ENCODE peak calls at places on chromosomes 16 and 17, in eight cellular contexts. S is AG04449; V is CD8-positive, alpha-beta T cell; I is esophagus squamous epithelium; Q is cardiac fibroblast; A is gastrocnemius medialis; D is cardiac muscle cell; W is NB4. F is an unnamed sample.

GRCh38 chr17:17783121-17783824 is 53.5 kb downstream of the SREBF1 start:
- DNase-seq in A (peak; percentile 74), I (no peak), D (peak; percentile 84), Q (peak; percentile 35), V (peak; percentile 69), S (no peak), W (peak; percentile 78), F (peak; percentile 48)

GRCh38 chr17:3946711-3947235 is 17.5 kb downstream of the ATP2A3 start:
- DNase-seq in A (no peak), V (no peak), W (no peak), D (no peak), I (no peak), S (no peak), Q (no peak), F (no peak)

GRCh38 chr17:57915980-57916757 is 39.0 kb downstream of the CUEDC1 start:
- DNase-seq in A (no peak), V (no peak), D (no peak), I (no peak), S (no peak), W (no peak), Q (no peak), F (no peak)

GRCh38 chr17:50060951-50061712 is 5.2 kb downstream of the ITGA3 start:
- DNase-seq in Q (peak; percentile 92), W (no peak), D (peak; percentile 91), A (peak; percentile 65), I (no peak), S (no peak), V (no peak), F (peak; percentile 70)

GRCh38 chr17:17119533-17119932 is 77.3 kb downstream of the MPRIP start:
- DNase-seq in W (peak; percentile 71), S (no peak), A (no peak), V (peak; percentile 56), Q (peak; percentile 31), D (no peak), I (no peak), F (peak; percentile 39)

GRCh38 chr16:5502944-5503343 is 405.3 kb upstream of the EEF2KMT start:
- DNase-seq in D (no peak), W (no peak), A (no peak), Q (no peak), S (no peak), V (no peak), I (no peak), F (no peak)

GRCh38 chr16:85994492-85995433 is 95.8 kb downstream of the IRF8 start:
- DNase-seq in D (no peak), W (no peak), S (no peak), V (no peak), A (no peak), Q (no peak), I (no peak), F (no peak)

GRCh38 chr16:3084969-3085670 is 14.0 kb downstream of the ZSCAN10 start:
- DNase-seq in I (no peak), Q (no peak), D (no peak), V (no peak), W (no peak), S (no peak), A (no peak), F (no peak)

GRCh38 chr17:4229627-4230026 is 34.2 kb downstream of the ANKFY1 start:
- DNase-seq in W (no peak), D (peak; percentile 18), Q (peak; percentile 77), V (no peak), A (peak; percentile 59), S (no peak), I (no peak), F (peak; percentile 94)

GRCh38 chr16:85394511-85395206 is 218.5 kb upstream of the GSE1 start:
- DNase-seq in W (no peak), S (no peak), D (no peak), I (no peak), Q (no peak), A (no peak), V (no peak), F (no peak)

GRCh38 chr16:76268824-76269223 is 8.4 kb upstream of the CNTNAP4 start:
- DNase-seq in S (no peak), Q (no peak), A (no peak), V (no peak), I (no peak), W (no peak), D (no peak), F (no peak)

GRCh38 chr16:69017036-69017783 is 88.2 kb upstream of the HAS3 start:
- DNase-seq in D (no peak), I (no peak), V (no peak), S (no peak), W (peak; percentile 13), Q (peak; percentile 39), A (no peak), F (peak; percentile 56)

GRCh38 chr17:57612202-57613071 is 132.7 kb downstream of the CCDC182 start:
- DNase-seq in S (no peak), Q (no peak), V (peak; percentile 11), W (no peak), A (no peak), D (peak; percentile 15), I (no peak), F (no peak)

GRCh38 chr17:77453613-77454559 is 313.1 kb downstream of the SEC14L1 start:
- DNase-seq in I (no peak), W (no peak), A (no peak), V (peak; percentile 58), Q (peak; percentile 47), D (peak; percentile 67), S (no peak), F (peak; percentile 88)

GRCh38 chr17:41655611-41656111 is 31.3 kb upstream of the KRT17 start:
- DNase-seq in W (no peak), I (no peak), S (no peak), D (peak; percentile 34), A (no peak), V (no peak), Q (no peak), F (no peak)

GRCh38 chr17:75827291-75828050 is 16.7 kb downstream of the UNC13D start:
- DNase-seq in S (no peak), A (no peak), I (no peak), D (peak; percentile 69), W (peak; percentile 60), V (peak; percentile 73), Q (peak; percentile 70), F (peak; percentile 57)

GRCh38 chr17:74631468-74632195 is 8.1 kb upstream of the CD300E start:
- DNase-seq in V (no peak), Q (peak; percentile 40), D (peak; percentile 48), I (no peak), W (peak; percentile 92), S (no peak), A (no peak), F (peak; percentile 74)

GRCh38 chr17:66893863-66894262 is 58.9 kb downstream of the CACNG5 start:
- DNase-seq in W (no peak), I (no peak), S (no peak), A (no peak), D (no peak), Q (no peak), V (no peak), F (no peak)

DNA sequence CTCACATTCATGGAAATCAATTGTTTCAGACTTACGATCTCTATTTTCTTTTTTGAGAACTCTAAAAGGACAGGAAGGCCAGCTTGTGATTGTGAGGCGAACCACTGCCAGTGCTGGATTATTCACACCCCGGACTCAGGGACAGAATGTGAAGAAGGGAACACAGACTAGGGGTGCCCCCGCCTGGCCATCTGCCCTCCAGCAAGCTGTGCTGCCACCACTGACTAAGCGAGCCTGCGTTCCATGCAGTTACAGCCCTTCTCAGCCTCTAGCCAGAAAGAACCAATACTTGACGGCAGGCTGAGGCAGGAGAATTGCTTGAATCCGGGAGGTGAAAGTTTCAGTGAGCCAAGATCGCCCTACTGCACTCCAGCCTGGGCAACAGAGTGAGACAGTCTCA is 2.8 kb downstream of the HAGH start:
- DNase-seq in Q (peak; percentile 73), W (peak; percentile 83), D (peak; percentile 58), A (no peak), S (no peak), V (no peak), I (no peak), F (peak; percentile 63)
- TF ChIP-seq CTCF in Q (peak; percentile 30), W (peak; percentile 53), D (peak; percentile 35), A (no peak), S (peak; percentile 47), V (no peak), I (no peak), F (peak; percentile 36)

GRCh38 chr16:79801550-79802090 is 201.1 kb upstream of the MAF start:
- DNase-seq in D (no peak), W (no peak), Q (no peak), A (no peak), I (no peak), V (no peak), S (no peak), F (no peak)

GRCh38 chr16:79797486-79797885 is 196.9 kb upstream of the MAF start:
- DNase-seq in A (no peak), S (no peak), V (no peak), I (no peak), Q (no peak), D (no peak), W (no peak), F (no peak)

GRCh38 chr16:79795556-79795955 is 195.0 kb upstream of the MAF start:
- DNase-seq in Q (no peak), I (no peak), D (no peak), V (no peak), S (no peak), A (no peak), W (no peak), F (no peak)

GRCh38 chr16:79800016-79800608 is 199.6 kb upstream of the MAF start:
- DNase-seq in V (no peak), S (no peak), W (no peak), Q (no peak), A (no peak), I (no peak), D (no peak), F (no peak)

GRCh38 chr16:79798416-79799053 is 198.0 kb upstream of the MAF start:
- DNase-seq in W (no peak), Q (no peak), I (no peak), D (no peak), A (no peak), V (no peak), S (no peak), F (no peak)
- TF ChIP-seq CTCF in W (no peak), Q (no peak), I (no peak), D (no peak), A (no peak), V (no peak), S (no peak), F (no peak)

GRCh38 chr17:81037783-81038733 is 3.1 kb downstream of the BAIAP2 start:
- DNase-seq in W (no peak), Q (peak; percentile 18), V (no peak), S (no peak), A (no peak), I (no peak), D (no peak), F (no peak)
- TF ChIP-seq CTCF in W (no peak), Q (no peak), V (no peak), S (no peak), A (no peak), I (no peak), D (no peak), F (no peak)

DNA sequence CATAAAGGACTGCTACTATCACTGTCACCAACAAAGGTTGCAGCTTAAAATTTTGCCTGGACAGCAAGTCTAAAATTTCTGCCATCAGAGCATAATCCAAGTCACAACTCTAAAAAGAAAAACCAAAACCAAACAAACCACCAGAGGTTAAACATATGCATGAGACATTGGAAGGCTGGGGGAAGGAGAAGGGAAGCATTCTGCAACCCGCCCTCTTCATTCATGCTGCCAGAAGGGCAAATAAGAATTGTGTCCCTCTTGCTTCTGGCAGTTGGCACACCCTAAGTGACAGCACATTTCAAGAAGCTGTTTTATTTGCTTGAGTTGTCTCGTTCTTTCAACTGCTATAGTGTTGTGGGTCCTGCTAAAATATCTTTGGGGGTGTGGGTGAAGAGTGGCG is 99.6 kb downstream of the SKAP1 start:
- DNase-seq in A (no peak), I (no peak), V (no peak), W (no peak), Q (no peak), D (no peak), S (no peak), F (no peak)
- TF ChIP-seq CTCF in A (no peak), I (no peak), V (no peak), W (no peak), Q (no peak), D (no peak), S (no peak), F (no peak)

F was measured in fibroblast of villous mesenchyme.